ENCODE peak calls at places on chromosomes 1 and 21, in four cellular contexts. X is heart right ventricle, N is adrenal gland, U is left ventricle myocardium inferior. Z is an unnamed sample.

GRCh38 chr1:208374391-208374941 is 130.3 kb upstream of the PLXNA2 start:
- DNase-seq in X (no peak), N (peak; percentile 16), U (no peak), Z (no peak)

GRCh38 chr1:187952446-187952845 is 1123.7 kb downstream of the PLA2G4A start:
- DNase-seq in X (no peak), N (no peak), U (no peak), Z (no peak)

GRCh38 chr1:28370220-28371010 is 875 bp downstream of the PHACTR4 start:
- DNase-seq in X (peak; percentile 16), N (peak; percentile 30), U (no peak), Z (no peak)

GRCh38 chr1:241627453-241628329 is 12.5 kb downstream of the CHML start:
- DNase-seq in X (no peak), N (peak; percentile 52), U (no peak), Z (no peak)

GRCh38 chr1:222167111-222167510 is 380.8 kb downstream of the HHIPL2 start:
- DNase-seq in X (peak; percentile 13), N (no peak), U (peak; percentile 22), Z (no peak)

GRCh38 chr1:169115891-169116585 is 9.5 kb downstream of the ATP1B1 start:
- DNase-seq in X (peak; percentile 66), N (peak; percentile 81), U (peak; percentile 48), Z (no peak)

GRCh38 chr1:157099633-157100009 is at the start of gene ETV3L:
- DNase-seq in X (no peak), N (no peak), U (peak; percentile 29), Z (no peak)

GRCh38 chr1:9197186-9198099 is 37.1 kb upstream of the H6PD start:
- DNase-seq in X (peak; percentile 46), N (no peak), U (no peak), Z (no peak)

GRCh38 chr1:66386712-66387111 is 147.2 kb upstream of the SGIP1 start:
- DNase-seq in X (no peak), N (no peak), U (no peak), Z (no peak)

GRCh38 chr1:200240655-200241054 is 169.2 kb downstream of the ZNF281 start:
- DNase-seq in X (peak; percentile 8), N (no peak), U (no peak), Z (no peak)

GRCh38 chr1:209590405-209590804 is 6.9 kb downstream of the CAMK1G start:
- DNase-seq in X (peak; percentile 20), N (no peak), U (no peak), Z (no peak)

GRCh38 chr1:12592496-12592895 is 25.5 kb downstream of the DHRS3 start:
- DNase-seq in X (no peak), N (no peak), U (no peak), Z (no peak)

GRCh38 chr1:210377934-210378333 is 49.2 kb downstream of the HHAT start:
- DNase-seq in X (no peak), N (no peak), U (no peak), Z (no peak)

GRCh38 chr21:27213328-27213727 is 246.4 kb upstream of the ADAMTS5 start:
- DNase-seq in X (no peak), N (no peak), U (no peak), Z (no peak)

GRCh38 chr1:2946291-2946690 is 75.0 kb upstream of the ACTRT2 start:
- DNase-seq in X (no peak), N (no peak), U (no peak), Z (no peak)

GRCh38 chr1:230787471-230787870 is 40.3 kb downstream of the CAPN9 start:
- DNase-seq in X (no peak), N (no peak), U (no peak), Z (no peak)

GRCh38 chr1:180507826-180508724 is 5.7 kb upstream of the ACBD6 start:
- DNase-seq in X (no peak), N (no peak), U (no peak), Z (no peak)

GRCh38 chr1:1907098-1907736 is 7.8 kb upstream of the CALML6 start:
- DNase-seq in X (no peak), N (peak; percentile 59), U (no peak), Z (no peak)

GRCh38 chr1:2110191-2110737 is 60.1 kb downstream of the PRKCZ start:
- DNase-seq in X (no peak), N (no peak), U (no peak), Z (no peak)

GRCh38 chr1:96945509-96946084 is 224.0 kb downstream of the PTBP2 start:
- DNase-seq in X (no peak), N (no peak), U (no peak), Z (no peak)

GRCh38 chr1:201882665-201883132 is 6.0 kb upstream of the SHISA4 start:
- DNase-seq in X (no peak), N (no peak), U (no peak), Z (no peak)

GRCh38 chr21:16624468-16625102 is 888.3 kb upstream of the CXADR start:
- DNase-seq in X (no peak), N (no peak), U (no peak), Z (no peak)

GRCh38 chr1:154567386-154568164 is at the start of gene CHRNB2:
- DNase-seq in X (peak; percentile 56), N (peak; percentile 81), U (peak; percentile 71), Z (peak; percentile 66)

GRCh38 chr21:38315155-38315554 is 58.4 kb downstream of the KCNJ15 start:
- DNase-seq in X (no peak), N (no peak), U (no peak), Z (no peak)

GRCh38 chr1:3664700-3665375 is 12.5 kb downstream of the TP73 start:
- DNase-seq in X (no peak), N (no peak), U (peak; percentile 7), Z (no peak)

GRCh38 chr1:58396150-58396549 is 150.4 kb downstream of the OMA1 start:
- DNase-seq in X (no peak), N (no peak), U (no peak), Z (no peak)

GRCh38 chr1:199780948-199781347 is 246.6 kb upstream of the NR5A2 start:
- DNase-seq in X (no peak), N (no peak), U (no peak), Z (no peak)

GRCh38 chr1:226215239-226215638 is 8.2 kb upstream of the MIXL1 start:
- DNase-seq in X (no peak), N (no peak), U (no peak), Z (no peak)

GRCh38 chr1:81920245-81920740 is 119.6 kb downstream of the ADGRL2 start:
- DNase-seq in X (peak; percentile 25), N (peak; percentile 33), U (peak; percentile 16), Z (no peak)

GRCh38 chr1:7536891-7537591 is 234.1 kb upstream of the VAMP3 start:
- DNase-seq in X (no peak), N (no peak), U (peak; percentile 11), Z (no peak)

GRCh38 chr1:90391116-90391515 is 326.0 kb downstream of the BARHL2 start:
- DNase-seq in X (no peak), N (no peak), U (no peak), Z (no peak)

GRCh38 chr21:28805885-28806284 is 186.8 kb downstream of the LTN1 start:
- DNase-seq in X (no peak), N (no peak), U (no peak), Z (no peak)

GRCh38 chr1:229640455-229640854 is 14.4 kb downstream of the URB2 start:
- DNase-seq in X (no peak), N (no peak), U (no peak), Z (no peak)

GRCh38 chr21:27734146-27734545 is 767.3 kb upstream of the ADAMTS5 start:
- DNase-seq in X (no peak), N (no peak), U (no peak), Z (no peak)

GRCh38 chr1:108570128-108570527 is 10.2 kb downstream of the EEIG2 start:
- DNase-seq in X (no peak), N (no peak), U (no peak), Z (no peak)

GRCh38 chr1:228104526-228105251 is 1.6 kb upstream of the C1orf35 start:
- DNase-seq in X (no peak), N (no peak), U (no peak), Z (no peak)

GRCh38 chr1:15151377-15151806 is 2.2 kb upstream of the TMEM51 start:
- DNase-seq in X (no peak), N (no peak), U (no peak), Z (no peak)

GRCh38 chr1:198205021-198205684 is 48.4 kb downstream of the NEK7 start:
- DNase-seq in X (no peak), N (no peak), U (peak; percentile 40), Z (no peak)

GRCh38 chr1:198206292-198206691 is 49.5 kb downstream of the NEK7 start:
- DNase-seq in X (no peak), N (no peak), U (no peak), Z (no peak)

GRCh38 chr1:198203434-198203833 is 46.6 kb downstream of the NEK7 start:
- DNase-seq in X (no peak), N (no peak), U (no peak), Z (no peak)

GRCh38 chr1:198199105-198199504 is 42.3 kb downstream of the NEK7 start:
- DNase-seq in X (no peak), N (no peak), U (no peak), Z (no peak)

GRCh38 chr1:198201956-198202784 is 45.4 kb downstream of the NEK7 start:
- DNase-seq in X (no peak), N (no peak), U (no peak), Z (no peak)
- H3K4me1 ChIP-seq in X (peaks cover 76% of the 10 kb centered on the region), N (no peaks in the 10 kb centered on the region), U (peaks cover 99% of the 10 kb centered on the region), Z (peaks cover 11% of the 10 kb centered on the region)

GRCh38 chr1:26861286-26861701 is 1.7 kb upstream of the SFN start:
- DNase-seq in X (no peak), N (no peak), U (no peak), Z (no peak)
- H3K27ac ChIP-seq in X (no peak overlapping the region), N (no peak overlapping the region), U (no peak overlapping the region), Z (no peak overlapping the region)

DNA sequence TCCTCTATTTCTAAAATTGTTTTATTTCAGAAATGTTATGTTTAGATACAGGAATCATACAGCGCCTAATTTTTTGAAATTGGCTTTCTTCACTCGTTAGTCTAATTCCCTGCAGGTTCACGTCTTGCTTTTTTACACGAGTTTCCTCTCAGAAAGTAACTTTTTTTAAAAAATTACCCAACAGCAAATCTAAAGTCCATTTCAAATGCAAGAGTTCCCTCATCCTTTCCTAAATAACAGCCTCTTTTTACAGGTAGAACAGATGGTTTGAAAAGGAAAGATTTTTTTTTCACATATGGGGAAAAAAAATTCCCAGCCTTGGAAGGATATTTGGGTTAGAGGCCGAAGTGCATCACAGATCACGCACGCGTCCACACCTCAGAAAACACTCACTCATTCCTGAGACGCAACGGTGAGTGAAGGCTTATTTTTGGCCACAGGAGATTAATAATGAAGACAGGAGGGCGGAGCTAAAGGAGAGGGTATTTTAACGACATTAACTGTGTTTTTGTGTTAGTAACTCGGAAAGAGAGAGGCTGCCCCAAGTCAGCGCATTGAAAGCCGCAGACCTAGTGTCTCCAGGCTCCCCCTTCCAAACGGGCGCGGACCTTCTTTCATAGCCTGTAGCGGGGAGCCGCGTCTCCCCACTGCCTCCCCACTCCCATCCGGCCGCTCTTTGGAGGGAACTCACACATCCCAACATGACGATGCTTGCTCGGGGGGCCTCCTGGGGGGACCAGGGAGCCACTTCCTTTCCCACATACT is 936 bp upstream of the RIPK4 start:
- DNase-seq in X (no peak), N (no peak), U (no peak), Z (no peak)
- H3K4me3 ChIP-seq in X (no peak overlapping the region), N (no peak overlapping the region), U (peak overlapping the region; percentile 46), Z (peak overlapping the region; percentile 64)

GRCh38 chr1:85624361-85624760 is 43.8 kb downstream of the CCN1 start:
- DNase-seq in X (no peak), N (no peak), U (no peak), Z (no peak)
- H3K4me1 ChIP-seq in X (peaks cover 6% of the 10 kb centered on the region), N (no peaks in the 10 kb centered on the region), U (peaks cover 12% of the 10 kb centered on the region), Z (no peaks in the 10 kb centered on the region)